ENCODE peak calls at places on chromosomes 7 and 10, in nine cellular contexts. N is skeletal muscle cell; I is Caco-2; H is tibial artery; D is effector CD4-positive, alpha-beta T cell; U is effector memory CD4-positive, alpha-beta T cell; A is GM04504; G is RKO; Y is SK-MEL-5. W is an unnamed sample.

GRCh38 chr10:112307631-112308502 is 24.7 kb downstream of the TECTB start:
- DNase-seq in N (no peak), I (peak), H (no peak), D (no peak), U (no peak), A (no peak), G (peak), Y (peak), W (no peak)

GRCh38 chr10:31207636-31208035 is 111.4 kb upstream of the ZEB1 start:
- DNase-seq in N (no peak), I (no peak), H (no peak), D (no peak), U (no peak), A (no peak), G (no peak), Y (no peak), W (no peak)

GRCh38 chr7:140367528-140367927 is 30.8 kb downstream of the SLC37A3 start:
- DNase-seq in N (no peak), I (no peak), H (no peak), D (no peak), U (no peak), A (no peak), G (no peak), Y (no peak), W (no peak)

GRCh38 chr10:43203491-43204393 is 63.1 kb downstream of the RASGEF1A start:
- DNase-seq in N (no peak), I (peak), H (peak), D (no peak), U (no peak), A (no peak), G (no peak), Y (peak), W (peak)

GRCh38 chr7:96331233-96331632 is 9.3 kb upstream of the SLC25A13 start:
- DNase-seq in N (no peak), I (peak), H (no peak), D (no peak), U (no peak), A (no peak), G (no peak), Y (no peak), W (no peak)

GRCh38 chr10:126170367-126170766 is 217.9 kb downstream of the ADAM12 start:
- DNase-seq in N (no peak), I (no peak), H (no peak), D (no peak), U (no peak), A (no peak), G (no peak), Y (no peak), W (no peak)

GRCh38 chr10:88848499-88848898 is 3.1 kb downstream of the ANKRD22 start:
- DNase-seq in N (peak), I (no peak), H (no peak), D (no peak), U (no peak), A (peak), G (peak), Y (no peak), W (no peak)

GRCh38 chr7:132089356-132089755 is 486.9 kb downstream of the PLXNA4 start:
- DNase-seq in N (no peak), I (no peak), H (no peak), D (no peak), U (no peak), A (no peak), G (no peak), Y (peak), W (no peak)

GRCh38 chr7:6615853-6616555 is 594 bp downstream of the ZNF853 start:
- DNase-seq in N (no peak), I (no peak), H (no peak), D (no peak), U (no peak), A (no peak), G (no peak), Y (no peak), W (no peak)

GRCh38 chr10:28411648-28412047 is 108.8 kb upstream of the MPP7 start:
- DNase-seq in N (no peak), I (no peak), H (no peak), D (no peak), U (no peak), A (no peak), G (peak), Y (no peak), W (no peak)

GRCh38 chr10:123786306-123786705 is 105.3 kb downstream of the CPXM2 start:
- DNase-seq in N (no peak), I (no peak), H (no peak), D (no peak), U (no peak), A (no peak), G (no peak), Y (no peak), W (no peak)

GRCh38 chr10:130756651-130757050 is 554.9 kb downstream of the TCERG1L start:
- DNase-seq in N (no peak), I (no peak), H (no peak), D (no peak), U (no peak), A (no peak), G (no peak), Y (no peak), W (no peak)

GRCh38 chr10:113780681-113781250 is 29.3 kb downstream of the PLEKHS1 start:
- DNase-seq in N (no peak), I (no peak), H (no peak), D (no peak), U (no peak), A (no peak), G (no peak), Y (peak), W (no peak)

GRCh38 chr7:50768470-50769159 is 14.1 kb downstream of the GRB10 start:
- DNase-seq in N (no peak), I (no peak), H (no peak), D (no peak), U (no peak), A (no peak), G (no peak), Y (no peak), W (no peak)

GRCh38 chr10:51951601-51952000 is 252.2 kb upstream of the CSTF2T start:
- DNase-seq in N (no peak), I (no peak), H (no peak), D (no peak), U (no peak), A (no peak), G (no peak), Y (no peak), W (no peak)

GRCh38 chr10:15167411-15168295 is 840 bp downstream of the NMT2 start:
- DNase-seq in N (no peak), I (peak), H (peak), D (peak), U (peak), A (no peak), G (peak), Y (peak), W (peak)

GRCh38 chr10:23316406-23316805 is 28.2 kb downstream of the C10orf67 start:
- DNase-seq in N (no peak), I (no peak), H (no peak), D (no peak), U (no peak), A (no peak), G (no peak), Y (no peak), W (no peak)

GRCh38 chr10:110609592-110609991 is 34.5 kb upstream of the RBM20 start:
- DNase-seq in N (no peak), I (no peak), H (no peak), D (no peak), U (no peak), A (no peak), G (peak), Y (peak), W (no peak)

GRCh38 chr7:85890244-85890811 is 703.5 kb upstream of the SEMA3D start:
- DNase-seq in N (no peak), I (no peak), H (no peak), D (no peak), U (no peak), A (no peak), G (peak), Y (peak), W (no peak)

GRCh38 chr10:56231436-56231835 is 129.6 kb downstream of the ZWINT start:
- DNase-seq in N (no peak), I (no peak), H (no peak), D (no peak), U (no peak), A (no peak), G (peak), Y (no peak), W (no peak)

GRCh38 chr7:10974717-10975032 is 1.0 kb downstream of the PHF14 start:
- DNase-seq in N (no peak), I (no peak), H (no peak), D (no peak), U (no peak), A (no peak), G (no peak), Y (no peak), W (no peak)

GRCh38 chr10:44569193-44570091 is 184.5 kb upstream of the CXCL12 start:
- DNase-seq in N (peak), I (no peak), H (peak), D (no peak), U (no peak), A (peak), G (no peak), Y (no peak), W (no peak)

GRCh38 chr10:79380125-79380917 is 33.1 kb downstream of the PPIF start:
- DNase-seq in N (no peak), I (peak), H (peak), D (no peak), U (no peak), A (peak), G (no peak), Y (no peak), W (no peak)

GRCh38 chr7:45580053-45580872 is 6.1 kb downstream of the ADCY1 start:
- DNase-seq in N (no peak), I (peak), H (no peak), D (no peak), U (no peak), A (no peak), G (no peak), Y (peak), W (no peak)

GRCh38 chr10:77907900-77908717 is 18.4 kb downstream of the DLG5 start:
- DNase-seq in N (no peak), I (peak), H (no peak), D (no peak), U (no peak), A (no peak), G (no peak), Y (peak), W (no peak)

GRCh38 chr10:75375828-75376227 is 25.7 kb downstream of the ZNF503 start:
- DNase-seq in N (no peak), I (no peak), H (peak), D (no peak), U (no peak), A (no peak), G (no peak), Y (no peak), W (no peak)

GRCh38 chr7:110804501-110804900 is 286.4 kb upstream of the LRRN3 start:
- DNase-seq in N (no peak), I (no peak), H (no peak), D (no peak), U (no peak), A (no peak), G (no peak), Y (no peak), W (no peak)

GRCh38 chr10:119680050-119680449 is 28.9 kb downstream of the BAG3 start:
- DNase-seq in N (no peak), I (no peak), H (peak), D (no peak), U (no peak), A (peak), G (peak), Y (no peak), W (no peak)

GRCh38 chr7:71350680-71351079 is 218.7 kb downstream of the GALNT17 start:
- DNase-seq in N (no peak), I (no peak), H (no peak), D (no peak), U (no peak), A (no peak), G (no peak), Y (no peak), W (no peak)

GRCh38 chr7:137628211-137628610 is 218.6 kb downstream of the DGKI start:
- DNase-seq in N (no peak), I (no peak), H (no peak), D (no peak), U (no peak), A (no peak), G (no peak), Y (peak), W (no peak)

GRCh38 chr10:21475393-21475792 is 50.1 kb downstream of the SKIDA1 start:
- DNase-seq in N (no peak), I (peak), H (no peak), D (no peak), U (no peak), A (no peak), G (no peak), Y (no peak), W (no peak)

GRCh38 chr10:23693895-23694294 is 255.0 kb downstream of the OTUD1 start:
- DNase-seq in N (no peak), I (no peak), H (no peak), D (no peak), U (no peak), A (no peak), G (no peak), Y (no peak), W (no peak)

GRCh38 chr7:30886608-30887011 is 25.0 kb upstream of the AQP1 start:
- DNase-seq in N (peak), I (no peak), H (no peak), D (no peak), U (no peak), A (peak), G (no peak), Y (no peak), W (no peak)

GRCh38 chr10:57161157-57161556 is 800.1 kb upstream of the ZWINT start:
- DNase-seq in N (no peak), I (no peak), H (no peak), D (no peak), U (no peak), A (no peak), G (no peak), Y (no peak), W (no peak)

GRCh38 chr7:94145602-94146001 is 141.4 kb upstream of the BET1 start:
- DNase-seq in N (peak), I (no peak), H (no peak), D (no peak), U (no peak), A (peak), G (no peak), Y (no peak), W (no peak)

GRCh38 chr10:50788951-50789904 is 49.5 kb downstream of the ASAH2B start:
- DNase-seq in N (no peak), I (no peak), H (no peak), D (no peak), U (no peak), A (peak), G (peak), Y (peak), W (no peak)

W was measured in effector CD8-positive, alpha-beta T cell.